ENCODE peak calls at places on chromosomes 13 and 19, in nine cellular contexts. N is ovary; K is GM19239; R is dorsolateral prefrontal cortex; U is HFF-Myc; D is psoas muscle; X is body of pancreas; A is OCI-LY7; V is stimulated activated naive B cell treated with anti-CD40 and anti-IgM and Interleukin-4, amounts not matched to agents 10 μg/mL and 1 μg/mL and 100 μg/mL, for 72 hours. Z is an unnamed sample.

GRCh38 chr13:75139291-75139690 is 342.7 kb downstream of the TBC1D4 start:
- DNase-seq in A (no peak), X (no peak), U (no peak), N (no peak), D (no peak), K (no peak), R (no peak), V (no peak), Z (no peak)

GRCh38 chr19:49889038-49889686 is 7.5 kb downstream of the IL4I1 start:
- DNase-seq in A (no peak), D (no peak), N (no peak), X (no peak), R (no peak), U (no peak), V (no peak), K (no peak), Z (no peak)

GRCh38 chr13:25046985-25047660 is 48.8 kb upstream of the PABPC3 start:
- DNase-seq in N (no peak), D (no peak), U (no peak), X (no peak), R (peak), V (no peak), K (no peak), A (no peak), Z (no peak)

GRCh38 chr19:47459477-47459876 is 12.2 kb downstream of the SLC8A2 start:
- DNase-seq in D (no peak), V (no peak), U (no peak), X (no peak), K (no peak), R (no peak), N (no peak), A (no peak), Z (no peak)

GRCh38 chr13:46642254-46642653 is 89.3 kb downstream of the LRCH1 start:
- DNase-seq in R (no peak), N (no peak), A (no peak), X (no peak), K (no peak), D (no peak), U (no peak), V (no peak), Z (no peak)

GRCh38 chr19:17184381-17184841 is 30.7 kb upstream of the USE1 start:
- DNase-seq in A (peak), X (no peak), D (no peak), V (peak), R (no peak), K (no peak), N (no peak), U (no peak), Z (no peak)

GRCh38 chr19:47070756-47071155 is 22.3 kb upstream of the TMEM160 start:
- DNase-seq in D (no peak), N (no peak), R (no peak), A (no peak), V (no peak), K (no peak), U (no peak), X (no peak), Z (no peak)

GRCh38 chr13:24997367-24997967 is 98.5 kb upstream of the PABPC3 start:
- DNase-seq in V (no peak), K (no peak), R (no peak), U (peak), A (peak), N (no peak), X (no peak), D (no peak), Z (no peak)

GRCh38 chr19:10654610-10655456 is 687 bp downstream of the ILF3 start:
- DNase-seq in V (no peak), U (no peak), K (peak), N (peak), D (peak), A (peak), R (no peak), X (peak), Z (no peak)

GRCh38 chr19:44807162-44807561 is 1.7 kb upstream of the BCAM start:
- DNase-seq in R (no peak), K (no peak), X (no peak), D (no peak), N (no peak), U (no peak), A (no peak), V (no peak), Z (no peak)

GRCh38 chr19:16435238-16435911 is 36.4 kb downstream of the EPS15L1 start:
- DNase-seq in D (peak), U (peak), N (peak), R (peak), K (no peak), V (no peak), A (no peak), X (no peak), Z (no peak)

GRCh38 chr13:32894589-32895001 is 121.6 kb upstream of the KL start:
- DNase-seq in A (no peak), K (no peak), V (no peak), R (no peak), D (no peak), X (no peak), U (no peak), N (no peak), Z (no peak)

GRCh38 chr13:40984670-40985366 is 34.3 kb downstream of the ELF1 start:
- DNase-seq in K (no peak), X (no peak), U (no peak), A (peak), D (no peak), V (no peak), R (no peak), N (no peak), Z (no peak)

GRCh38 chr13:110629735-110630134 is 14.4 kb downstream of the NAXD start:
- DNase-seq in X (no peak), A (no peak), U (no peak), R (no peak), D (no peak), N (no peak), V (no peak), K (no peak), Z (no peak)

GRCh38 chr19:50244695-50245094 is 41.3 kb downstream of the MYH14 start:
- DNase-seq in X (no peak), N (no peak), D (no peak), K (no peak), U (no peak), A (no peak), R (no peak), V (no peak), Z (no peak)

GRCh38 chr13:95833713-95834112 is 156.8 kb downstream of the DNAJC3 start:
- DNase-seq in U (no peak), X (no peak), V (no peak), D (no peak), R (no peak), K (no peak), N (no peak), A (no peak), Z (no peak)

GRCh38 chr13:88908896-88909535 is 1237.8 kb downstream of the SLITRK5 start:
- DNase-seq in R (no peak), U (no peak), K (no peak), A (no peak), V (no peak), D (no peak), X (no peak), N (no peak), Z (peak)

GRCh38 chr13:81133066-81133465 is 792.1 kb upstream of the SPRY2 start:
- DNase-seq in U (no peak), R (no peak), K (no peak), N (no peak), V (no peak), X (no peak), A (no peak), D (no peak), Z (no peak)

GRCh38 chr13:111330211-111330610 is 9.8 kb downstream of the TEX29 start:
- DNase-seq in U (no peak), R (no peak), X (no peak), A (no peak), K (no peak), V (no peak), N (no peak), D (no peak), Z (no peak)

GRCh38 chr19:2477732-2478191 is 1.8 kb downstream of the GADD45B start:
- DNase-seq in R (no peak), V (no peak), N (no peak), U (no peak), X (peak), A (peak), D (peak), K (no peak), Z (no peak)

Z was measured in NCI-H1417 treated with DMSO at 0.1 percent for 48 hours.